ENCODE peak calls at places on chromosomes 12 and 14, in four cellular contexts. B is Ammon's horn, U is lower leg skin, Z is heart right ventricle. P is an unnamed sample.

GRCh38 chr14:60254176-60254575 is 5.2 kb downstream of the PPM1A start:
- DNase-seq in Z (no peak), U (no peak), B (no peak), P (no peak)

GRCh38 chr12:41893491-41893890 is 251.2 kb downstream of the GXYLT1 start:
- DNase-seq in U (no peak), B (no peak), Z (no peak), P (no peak)

GRCh38 chr12:111248981-111249380 is 119.9 kb downstream of the PHETA1 start:
- DNase-seq in U (no peak), Z (no peak), B (no peak), P (no peak)

GRCh38 chr14:24339284-24340151 is at the start of gene RIPK3:
- DNase-seq in B (no peak), U (no peak), Z (peak), P (peak)

GRCh38 chr12:130711751-130712150 is 4.3 kb downstream of the RIMBP2 start:
- DNase-seq in B (no peak), U (no peak), Z (no peak), P (peak)

GRCh38 chr14:79419571-79420327 is 791.6 kb downstream of the DIO2 start:
- DNase-seq in Z (no peak), B (no peak), U (no peak), P (no peak)

GRCh38 chr12:66156654-66157053 is 13.1 kb downstream of the TMBIM4 start:
- DNase-seq in B (no peak), U (no peak), Z (no peak), P (no peak)

GRCh38 chr12:124677552-124678356 is 110.3 kb upstream of the NCOR2 start:
- DNase-seq in B (no peak), U (no peak), Z (no peak), P (no peak)

GRCh38 chr12:20436367-20436766 is 68.0 kb downstream of the PDE3A start:
- DNase-seq in U (no peak), Z (no peak), B (no peak), P (no peak)

GRCh38 chr12:19404232-19404880 is 34.9 kb upstream of the AEBP2 start:
- DNase-seq in U (no peak), Z (no peak), B (no peak), P (no peak)

GRCh38 chr12:56146492-56147460 is 5.6 kb upstream of the MYL6B start:
- DNase-seq in B (no peak), U (no peak), Z (no peak), P (no peak)